ENCODE peak calls at places on chromosome 13, in ten cellular contexts. One of them, this sample, is unnamed.

GRCh38 chr13:40438022-40438692 is 228.3 kb downstream of the FOXO1 start:
- DNase-seq in AG10803: no peak
- DNase-seq in naive thymus-derived CD4-positive, alpha-beta T cell: peak; percentile 23
- DNase-seq in HepG2: no peak
- DNase-seq in pancreas: no peak
- DNase-seq in NCI-H526 treated with DMSO at 0.1 percent for 48 hours: no peak
- DNase-seq in chondrocyte: no peak
- DNase-seq in mesenchymal stem cell: peak; percentile 9
- DNase-seq in activated CD4-positive, alpha-beta T cell treated with anti-CD3 and anti-CD28 coated beads for 1 hour: no peak
- DNase-seq in upper lobe of right lung: no peak
- DNase-seq in this sample: peak; percentile 24

GRCh38 chr13:107901996-107902562 is 313.3 kb downstream of the LIG4 start:
- DNase-seq in NCI-H526 treated with DMSO at 0.1 percent for 48 hours: no peak
- DNase-seq in HepG2: no peak
- DNase-seq in upper lobe of right lung: no peak
- DNase-seq in mesenchymal stem cell: no peak
- DNase-seq in naive thymus-derived CD4-positive, alpha-beta T cell: no peak
- DNase-seq in pancreas: no peak
- DNase-seq in chondrocyte: no peak
- DNase-seq in activated CD4-positive, alpha-beta T cell treated with anti-CD3 and anti-CD28 coated beads for 1 hour: no peak
- DNase-seq in AG10803: no peak
- DNase-seq in this sample: no peak

GRCh38 chr13:44801990-44802389 is 187.3 kb downstream of the NUFIP1 start:
- DNase-seq in upper lobe of right lung: no peak
- DNase-seq in NCI-H526 treated with DMSO at 0.1 percent for 48 hours: no peak
- DNase-seq in HepG2: no peak
- DNase-seq in pancreas: no peak
- DNase-seq in mesenchymal stem cell: peak; percentile 81
- DNase-seq in AG10803: peak; percentile 78
- DNase-seq in naive thymus-derived CD4-positive, alpha-beta T cell: no peak
- DNase-seq in chondrocyte: no peak
- DNase-seq in activated CD4-positive, alpha-beta T cell treated with anti-CD3 and anti-CD28 coated beads for 1 hour: no peak
- DNase-seq in this sample: no peak

GRCh38 chr13:73198888-73199497 is 140.2 kb downstream of the KLF5 start:
- DNase-seq in HepG2: peak; percentile 56
- DNase-seq in upper lobe of right lung: no peak
- DNase-seq in mesenchymal stem cell: no peak
- DNase-seq in AG10803: peak; percentile 53
- DNase-seq in activated CD4-positive, alpha-beta T cell treated with anti-CD3 and anti-CD28 coated beads for 1 hour: no peak
- DNase-seq in chondrocyte: no peak
- DNase-seq in NCI-H526 treated with DMSO at 0.1 percent for 48 hours: no peak
- DNase-seq in naive thymus-derived CD4-positive, alpha-beta T cell: no peak
- DNase-seq in pancreas: no peak
- DNase-seq in this sample: no peak

GRCh38 chr13:99178636-99179035 is 22.0 kb upstream of the UBAC2 start:
- DNase-seq in chondrocyte: no peak
- DNase-seq in NCI-H526 treated with DMSO at 0.1 percent for 48 hours: no peak
- DNase-seq in pancreas: no peak
- DNase-seq in naive thymus-derived CD4-positive, alpha-beta T cell: no peak
- DNase-seq in upper lobe of right lung: no peak
- DNase-seq in AG10803: peak; percentile 43
- DNase-seq in mesenchymal stem cell: peak; percentile 18
- DNase-seq in HepG2: no peak
- DNase-seq in activated CD4-positive, alpha-beta T cell treated with anti-CD3 and anti-CD28 coated beads for 1 hour: no peak
- DNase-seq in this sample: peak; percentile 29

GRCh38 chr13:28273919-28274318 is 135.6 kb downstream of the PAN3 start:
- DNase-seq in naive thymus-derived CD4-positive, alpha-beta T cell: no peak
- DNase-seq in mesenchymal stem cell: no peak
- DNase-seq in chondrocyte: no peak
- DNase-seq in activated CD4-positive, alpha-beta T cell treated with anti-CD3 and anti-CD28 coated beads for 1 hour: no peak
- DNase-seq in upper lobe of right lung: no peak
- DNase-seq in pancreas: no peak
- DNase-seq in AG10803: no peak
- DNase-seq in HepG2: no peak
- DNase-seq in NCI-H526 treated with DMSO at 0.1 percent for 48 hours: no peak
- DNase-seq in this sample: no peak

GRCh38 chr13:86446311-86446710 is 647.1 kb upstream of the SLITRK6 start:
- DNase-seq in activated CD4-positive, alpha-beta T cell treated with anti-CD3 and anti-CD28 coated beads for 1 hour: no peak
- DNase-seq in mesenchymal stem cell: no peak
- DNase-seq in upper lobe of right lung: no peak
- DNase-seq in chondrocyte: peak; percentile 48
- DNase-seq in naive thymus-derived CD4-positive, alpha-beta T cell: no peak
- DNase-seq in AG10803: peak; percentile 1
- DNase-seq in NCI-H526 treated with DMSO at 0.1 percent for 48 hours: no peak
- DNase-seq in pancreas: no peak
- DNase-seq in HepG2: no peak
- DNase-seq in this sample: no peak

GRCh38 chr13:35704331-35704730 is 227.8 kb upstream of the MAB21L1 start:
- DNase-seq in NCI-H526 treated with DMSO at 0.1 percent for 48 hours: no peak
- DNase-seq in activated CD4-positive, alpha-beta T cell treated with anti-CD3 and anti-CD28 coated beads for 1 hour: no peak
- DNase-seq in naive thymus-derived CD4-positive, alpha-beta T cell: no peak
- DNase-seq in chondrocyte: no peak
- DNase-seq in mesenchymal stem cell: peak; percentile 58
- DNase-seq in pancreas: no peak
- DNase-seq in upper lobe of right lung: no peak
- DNase-seq in AG10803: no peak
- DNase-seq in HepG2: no peak
- DNase-seq in this sample: no peak

GRCh38 chr13:79185580-79185979 is 220.5 kb downstream of the RBM26 start:
- DNase-seq in chondrocyte: no peak
- DNase-seq in AG10803: no peak
- DNase-seq in NCI-H526 treated with DMSO at 0.1 percent for 48 hours: no peak
- DNase-seq in pancreas: no peak
- DNase-seq in mesenchymal stem cell: no peak
- DNase-seq in activated CD4-positive, alpha-beta T cell treated with anti-CD3 and anti-CD28 coated beads for 1 hour: no peak
- DNase-seq in HepG2: peak; percentile 80
- DNase-seq in upper lobe of right lung: no peak
- DNase-seq in naive thymus-derived CD4-positive, alpha-beta T cell: no peak
- DNase-seq in this sample: no peak

GRCh38 chr13:113548778-113549621 is 35.6 kb upstream of the TFDP1 start:
- DNase-seq in upper lobe of right lung: peak; percentile 41
- DNase-seq in activated CD4-positive, alpha-beta T cell treated with anti-CD3 and anti-CD28 coated beads for 1 hour: no peak
- DNase-seq in NCI-H526 treated with DMSO at 0.1 percent for 48 hours: no peak
- DNase-seq in mesenchymal stem cell: no peak
- DNase-seq in HepG2: no peak
- DNase-seq in pancreas: no peak
- DNase-seq in AG10803: no peak
- DNase-seq in naive thymus-derived CD4-positive, alpha-beta T cell: no peak
- DNase-seq in chondrocyte: peak; percentile 25
- DNase-seq in this sample: no peak

GRCh38 chr13:24489721-24490120 is 22.9 kb downstream of the PARP4 start:
- DNase-seq in AG10803: no peak
- DNase-seq in pancreas: no peak
- DNase-seq in NCI-H526 treated with DMSO at 0.1 percent for 48 hours: no peak
- DNase-seq in naive thymus-derived CD4-positive, alpha-beta T cell: no peak
- DNase-seq in HepG2: no peak
- DNase-seq in mesenchymal stem cell: no peak
- DNase-seq in upper lobe of right lung: no peak
- DNase-seq in chondrocyte: no peak
- DNase-seq in activated CD4-positive, alpha-beta T cell treated with anti-CD3 and anti-CD28 coated beads for 1 hour: no peak
- DNase-seq in this sample: no peak

GRCh38 chr13:104008571-104009435 is 942.6 kb upstream of the SLC10A2 start:
- DNase-seq in chondrocyte: no peak
- DNase-seq in AG10803: no peak
- DNase-seq in naive thymus-derived CD4-positive, alpha-beta T cell: no peak
- DNase-seq in mesenchymal stem cell: peak; percentile 68
- DNase-seq in upper lobe of right lung: no peak
- DNase-seq in pancreas: no peak
- DNase-seq in HepG2: no peak
- DNase-seq in NCI-H526 treated with DMSO at 0.1 percent for 48 hours: no peak
- DNase-seq in activated CD4-positive, alpha-beta T cell treated with anti-CD3 and anti-CD28 coated beads for 1 hour: no peak
- DNase-seq in this sample: no peak

GRCh38 chr13:110913322-110913721 is 1.5 kb downstream of the ANKRD10 start:
- DNase-seq in pancreas: no peak
- DNase-seq in upper lobe of right lung: no peak
- DNase-seq in AG10803: no peak
- DNase-seq in mesenchymal stem cell: peak; percentile 38
- DNase-seq in HepG2: peak; percentile 28
- DNase-seq in NCI-H526 treated with DMSO at 0.1 percent for 48 hours: peak; percentile 39
- DNase-seq in naive thymus-derived CD4-positive, alpha-beta T cell: peak; percentile 28
- DNase-seq in chondrocyte: no peak
- DNase-seq in activated CD4-positive, alpha-beta T cell treated with anti-CD3 and anti-CD28 coated beads for 1 hour: no peak
- DNase-seq in this sample: peak; percentile 30

GRCh38 chr13:50124536-50125305 is 109.5 kb downstream of the KCNRG start:
- DNase-seq in pancreas: no peak
- DNase-seq in naive thymus-derived CD4-positive, alpha-beta T cell: peak; percentile 95
- DNase-seq in upper lobe of right lung: no peak
- DNase-seq in chondrocyte: peak; percentile 98
- DNase-seq in NCI-H526 treated with DMSO at 0.1 percent for 48 hours: peak; percentile 86
- DNase-seq in HepG2: peak; percentile 33
- DNase-seq in AG10803: peak; percentile 46
- DNase-seq in mesenchymal stem cell: peak; percentile 84
- DNase-seq in activated CD4-positive, alpha-beta T cell treated with anti-CD3 and anti-CD28 coated beads for 1 hour: peak; percentile 92
- DNase-seq in this sample: peak; percentile 94

This sample was measured in central memory CD4-positive, alpha-beta T cell.